ENCODE peak calls at places on chromosome X, in seven cellular contexts. G is A549, O is GM04503, Q is AG08396, D is GM04504, J is iris pigment epithelial cell, W is lung microvascular endothelial cell. A is an unnamed sample.

GRCh38 chrX:49079489-49080428 is at the start of gene WDR45:
- DNase-seq in D (peak; percentile 51), G (peak; percentile 78), O (peak; percentile 32), W (peak; percentile 78), J (peak; percentile 73), Q (peak; percentile 83), A (no peak)

GRCh38 chrX:37349131-37350033 is at the start of gene PRRG1:
- DNase-seq in O (no peak), Q (peak; percentile 82), D (peak; percentile 52), G (peak; percentile 80), W (peak; percentile 82), J (peak; percentile 86), A (peak; percentile 46)

GRCh38 chrX:7941390-7942042 is 14.3 kb upstream of the PNPLA4 start:
- DNase-seq in Q (peak; percentile 9), G (peak; percentile 11), D (no peak), O (no peak), W (peak; percentile 13), J (peak; percentile 23), A (no peak)

GRCh38 chrX:19709812-19710518 is 177.4 kb downstream of the SH3KBP1 start:
- DNase-seq in W (peak; percentile 91), G (peak; percentile 89), O (peak; percentile 90), Q (peak; percentile 46), J (peak; percentile 87), D (peak; percentile 87), A (peak; percentile 6)

GRCh38 chrX:274904-275475 is 6.2 kb upstream of the PLCXD1 start:
- DNase-seq in J (no peak), O (no peak), Q (no peak), W (no peak), G (no peak), D (no peak), A (peak; percentile 24)

GRCh38 chrX:23118890-23119527 is 119.2 kb downstream of the DDX53 start:
- DNase-seq in D (no peak), J (no peak), O (no peak), W (no peak), G (no peak), Q (no peak), A (no peak)

GRCh38 chrX:42797646-42798045 is 19.7 kb upstream of the PPP1R2C start:
- DNase-seq in G (peak; percentile 22), O (peak; percentile 22), Q (no peak), J (no peak), D (no peak), W (no peak), A (no peak)

GRCh38 chrX:152897216-152898144 is at the start of gene ZNF185:
- DNase-seq in Q (no peak), D (no peak), W (peak; percentile 35), O (no peak), G (peak; percentile 50), J (peak; percentile 10), A (no peak)

GRCh38 chrX:145817299-145817665 is 347 bp upstream of the SLITRK2 start:
- DNase-seq in W (no peak), O (no peak), D (no peak), J (no peak), G (no peak), Q (peak; percentile 30), A (no peak)

GRCh38 chrX:1212532-1212931 is at the start of gene CRLF2:
- DNase-seq in D (peak; percentile 13), O (no peak), Q (no peak), G (peak; percentile 63), J (no peak), W (peak; percentile 1), A (no peak)

GRCh38 chrX:17529349-17529748 is 154.3 kb downstream of the NHS start:
- DNase-seq in D (no peak), O (no peak), J (no peak), W (no peak), Q (no peak), G (no peak), A (no peak)

GRCh38 chrX:149984411-149984810 is 46.1 kb upstream of the EOLA2 start:
- DNase-seq in J (no peak), O (no peak), Q (no peak), G (no peak), W (no peak), D (no peak), A (no peak)

GRCh38 chrX:18464500-18464899 is 39.1 kb downstream of the CDKL5 start:
- DNase-seq in D (no peak), W (no peak), G (no peak), J (no peak), Q (no peak), O (no peak), A (no peak)

A was measured in smooth muscle cell of the brain vasculature.